ENCODE peak calls at places on chromosomes 11 and 22, in four cellular contexts. M is H1, E is IMR-90, Y is H9. O is an unnamed sample.

GRCh38 chr11:2991477-2992233 is 474 bp downstream of the NAP1L4 start:
- DNase-seq in M (no peak), E (peak), Y (no peak), O (peak)

GRCh38 chr11:84642500-84642899 is 984.6 kb downstream of the DLG2 start:
- DNase-seq in E (no peak), Y (no peak), M (no peak), O (no peak)

GRCh38 chr11:71499546-71499945 is 27.5 kb upstream of the KRTAP5-7 start:
- DNase-seq in M (peak), Y (no peak), E (no peak), O (peak)

GRCh38 chr11:36115378-36115801 is 171.5 kb downstream of the LDLRAD3 start:
- DNase-seq in Y (no peak), M (no peak), E (no peak), O (no peak)

GRCh38 chr11:10302744-10303557 is 1.9 kb upstream of the ADM start:
- DNase-seq in E (peak), Y (peak), M (peak), O (peak)

GRCh38 chr11:80846442-80846841 is 1405.6 kb upstream of the TENM4 start:
- DNase-seq in M (no peak), Y (no peak), E (no peak), O (peak)

GRCh38 chr22:41899110-41899509 is 15.8 kb downstream of the SHISA8 start:
- DNase-seq in E (no peak), Y (no peak), M (no peak), O (no peak)

GRCh38 chr11:31487848-31488247 is 21.6 kb downstream of the IMMP1L start:
- DNase-seq in M (no peak), Y (no peak), E (peak), O (peak)

GRCh38 chr11:832529-833113 is at the start of gene CD151:
- DNase-seq in M (peak), E (peak), Y (peak), O (peak)

GRCh38 chr22:30121988-30122387 is 41.7 kb downstream of the HORMAD2 start:
- DNase-seq in M (no peak), E (no peak), Y (no peak), O (no peak)

GRCh38 chr11:3213659-3214419 is 4.8 kb downstream of the MRGPRG start:
- DNase-seq in E (no peak), M (no peak), Y (no peak), O (no peak)

GRCh38 chr11:7436657-7437056 is 48.6 kb upstream of the OLFML1 start:
- DNase-seq in Y (no peak), M (no peak), E (no peak), O (no peak)

GRCh38 chr11:94171693-94172440 is 43.2 kb downstream of the PANX1 start:
- DNase-seq in Y (peak), E (peak), M (peak), O (peak)

GRCh38 chr11:68912254-68912653 is 8.6 kb downstream of the IGHMBP2 start:
- DNase-seq in Y (no peak), E (peak), M (no peak), O (no peak)

GRCh38 chr11:125062931-125063428 is at the start of gene SLC37A2:
- DNase-seq in M (no peak), Y (peak), E (peak), O (peak)

GRCh38 chr11:43899094-43899493 is 18.5 kb downstream of the ALKBH3 start:
- DNase-seq in M (no peak), E (no peak), Y (no peak), O (no peak)

GRCh38 chr11:111170761-111171379 is 74.7 kb upstream of the POU2AF2 start:
- DNase-seq in M (no peak), E (no peak), Y (no peak), O (no peak)

GRCh38 chr11:34345012-34345804 is 12.6 kb downstream of the ABTB2 start:
- DNase-seq in M (no peak), E (peak), Y (peak), O (peak)

GRCh38 chr22:41479671-41480396 is 10.9 kb downstream of the ACO2 start:
- DNase-seq in M (peak), Y (peak), E (peak), O (peak)

GRCh38 chr22:49934891-49935557 is 16.6 kb downstream of the CRELD2 start:
- DNase-seq in Y (peak), M (peak), E (peak), O (peak)

GRCh38 chr11:132780051-132780450 is 752.2 kb downstream of the OPCML start:
- DNase-seq in M (no peak), Y (no peak), E (no peak), O (no peak)

GRCh38 chr11:131723088-131723487 is 352.7 kb downstream of the NTM start:
- DNase-seq in E (no peak), M (no peak), Y (no peak), O (no peak)

GRCh38 chr22:45157907-45158306 is 5.8 kb upstream of the NUP50 start:
- DNase-seq in E (no peak), M (no peak), Y (no peak), O (no peak)
- H4K91ac ChIP-seq in E (no peak), M (no peak), Y (no peak), O (no peak)

GRCh38 chr22:25061605-25062377 is 109.3 kb downstream of the KIAA1671 start:
- DNase-seq in Y (no peak), E (no peak), M (no peak), O (no peak)
- H2BK5ac ChIP-seq in Y (no peak), E (no peak), M (peak), O (no peak)

GRCh38 chr11:70193411-70194292 is 9.4 kb upstream of the FADD start:
- DNase-seq in Y (no peak), M (no peak), E (no peak), O (no peak)
- H2AK5ac ChIP-seq in Y (no peak), M (no peak), E (no peak), O (no peak)

GRCh38 chr11:102115557-102115956 is 5.3 kb downstream of the YAP1 start:
- DNase-seq in M (peak), E (peak), Y (no peak), O (peak)

GRCh38 chr11:102111787-102112653 is 1.8 kb downstream of the YAP1 start:
- DNase-seq in M (no peak), Y (no peak), E (peak), O (peak)

GRCh38 chr11:102116453-102117205 is 6.4 kb downstream of the YAP1 start:
- DNase-seq in M (no peak), E (peak), Y (no peak), O (no peak)

GRCh38 chr11:102112654-102112926 is 2.3 kb downstream of the YAP1 start:
- DNase-seq in E (no peak), M (peak), Y (no peak), O (no peak)

GRCh38 chr11:102114032-102114431 is 3.8 kb downstream of the YAP1 start:
- DNase-seq in E (peak), Y (no peak), M (peak), O (peak)
- H4K91ac ChIP-seq in E (peak), Y (no peak), M (no peak), O (no peak)